ENCODE peak calls at places on chromosomes 2 and 18, in four cellular contexts. F is HepG2, E is HCT116, U is astrocyte of the spinal cord. P is an unnamed sample.

GRCh38 chr2:126623000-126623399 is 33.0 kb upstream of the GYPC start:
- DNase-seq in F (no peak), E (no peak), U (no peak), P (no peak)

GRCh38 chr18:60549338-60549960 is 176.9 kb upstream of the MC4R start:
- DNase-seq in F (peak; percentile 44), E (peak; percentile 66), U (peak; percentile 85), P (peak; percentile 25)

GRCh38 chr2:61928816-61929471 is 23.5 kb downstream of the COMMD1 start:
- DNase-seq in F (peak; percentile 70), E (no peak), U (no peak), P (no peak)

GRCh38 chr2:240640939-240641338 is 15.7 kb downstream of the GPR35 start:
- DNase-seq in F (peak; percentile 42), E (peak; percentile 29), U (no peak), P (no peak)

GRCh38 chr2:186887107-186888090 is 38.4 kb upstream of the ZSWIM2 start:
- DNase-seq in F (no peak), E (no peak), U (no peak), P (peak; percentile 89)

GRCh38 chr2:162478721-162479129 is 134.8 kb downstream of the GCA start:
- DNase-seq in F (no peak), E (no peak), U (peak; percentile 23), P (no peak)

GRCh38 chr2:84338069-84338468 is 121.0 kb downstream of the SUCLG1 start:
- DNase-seq in F (no peak), E (no peak), U (no peak), P (no peak)

GRCh38 chr2:132884692-132885091 is 214.7 kb upstream of the LYPD1 start:
- DNase-seq in F (no peak), E (no peak), U (no peak), P (no peak)

GRCh38 chr2:162828545-162828944 is 10.0 kb downstream of the KCNH7 start:
- DNase-seq in F (no peak), E (no peak), U (no peak), P (no peak)

GRCh38 chr2:194090251-194090905 is 1566.6 kb upstream of the SLC39A10 start:
- DNase-seq in F (no peak), E (no peak), U (no peak), P (no peak)

GRCh38 chr2:42105330-42106256 is 57.8 kb downstream of the PKDCC start:
- DNase-seq in F (peak; percentile 88), E (no peak), U (no peak), P (no peak)

GRCh38 chr2:218996937-218997336 is 3.7 kb upstream of the CRYBA2 start:
- DNase-seq in F (no peak), E (no peak), U (no peak), P (no peak)

GRCh38 chr2:1591978-1592907 is 152.1 kb downstream of the PXDN start:
- DNase-seq in F (no peak), E (peak; percentile 41), U (peak; percentile 93), P (peak; percentile 56)

DNA sequence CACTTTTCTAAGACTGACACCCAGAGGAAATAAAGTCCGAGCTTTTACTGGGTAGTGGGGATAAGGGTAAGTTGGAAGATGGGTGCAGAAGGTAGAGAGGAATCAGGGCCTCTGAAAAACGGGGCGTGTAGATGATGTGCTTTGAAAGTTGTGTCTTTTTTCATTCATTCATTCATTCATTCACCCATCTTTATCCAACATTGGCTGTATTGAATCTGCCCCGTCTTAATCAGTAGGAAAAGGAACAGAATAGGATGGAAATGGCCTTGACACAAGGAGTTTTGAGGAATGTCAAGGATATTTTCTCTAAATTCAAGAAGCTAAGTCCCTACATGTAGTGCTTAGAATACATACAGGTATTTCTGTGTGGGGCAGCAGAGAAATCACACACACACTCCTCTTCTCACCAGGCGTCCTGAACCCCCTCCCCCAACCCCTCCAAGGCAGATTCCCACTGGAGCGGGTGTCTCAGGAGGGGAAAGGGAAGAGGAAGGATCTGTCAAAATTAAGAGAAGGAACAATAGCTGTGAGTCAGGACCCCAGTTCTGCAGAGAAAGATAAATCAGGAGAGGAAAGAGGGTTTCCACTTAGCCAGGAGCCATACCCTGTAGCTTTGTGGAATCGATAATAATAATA is 13.9 kb downstream of the DYSF start:
- DNase-seq in F (no peak), E (no peak), U (no peak), P (no peak)
- H3K4me3 ChIP-seq in F (peak overlapping the region; percentile 68), E (peak overlapping the region; percentile 92), U (peak overlapping the region; percentile 50), P (peak overlapping the region; percentile 59)

DNA sequence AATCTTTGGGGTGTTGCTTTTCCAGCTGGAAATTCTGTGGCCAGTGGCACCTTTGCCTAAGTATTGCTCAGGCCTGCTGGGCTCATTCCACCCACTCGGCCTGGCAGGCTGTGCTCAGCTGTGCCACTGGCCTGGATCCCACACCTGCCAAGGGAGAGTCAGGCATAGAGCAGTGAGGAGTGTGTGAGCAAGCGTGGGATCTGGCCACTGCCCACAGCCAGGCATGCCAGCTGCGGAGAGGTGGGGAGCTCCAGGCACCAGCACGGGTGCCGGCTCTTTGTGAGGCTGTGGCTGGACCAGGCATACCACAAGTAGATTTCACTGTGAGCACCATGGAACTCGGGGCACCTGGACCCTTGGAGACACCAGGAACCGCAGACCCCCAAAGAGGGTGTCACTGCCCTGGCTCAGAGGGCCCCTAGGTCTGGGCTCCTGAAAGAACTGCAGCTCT is 118.1 kb upstream of the MAP2 start:
- DNase-seq in F (no peak), E (no peak), U (no peak), P (no peak)
- H3K4me3 ChIP-seq in F (no peak overlapping the region), E (no peak overlapping the region), U (no peak overlapping the region), P (no peak overlapping the region)

GRCh38 chr2:207334309-207334630 is 168.5 kb upstream of the KLF7 start:
- DNase-seq in F (no peak), E (no peak), U (no peak), P (no peak)
- H3K4me3 ChIP-seq in F (no peak overlapping the region), E (peak overlapping the region; percentile 36), U (peak overlapping the region; percentile 36), P (peak overlapping the region; percentile 28)

GRCh38 chr2:200380833-200381542 is 74.5 kb downstream of the SPATS2L start:
- DNase-seq in F (no peak), E (no peak), U (peak; percentile 78), P (no peak)

GRCh38 chr2:200382883-200383282 is 76.4 kb downstream of the SPATS2L start:
- DNase-seq in F (no peak), E (no peak), U (no peak), P (no peak)

GRCh38 chr2:200385063-200385635 is 78.7 kb downstream of the SPATS2L start:
- DNase-seq in F (no peak), E (no peak), U (no peak), P (no peak)

GRCh38 chr2:200380139-200380561 is 73.7 kb downstream of the SPATS2L start:
- DNase-seq in F (no peak), E (no peak), U (peak; percentile 53), P (no peak)

GRCh38 chr2:200383380-200384110 is 77.1 kb downstream of the SPATS2L start:
- DNase-seq in F (no peak), E (no peak), U (peak; percentile 85), P (peak; percentile 48)
- H3K4me3 ChIP-seq in F (no peak overlapping the region), E (no peak overlapping the region), U (no peak overlapping the region), P (no peak overlapping the region)